ENCODE peak calls at places on chromosomes 11 and 22, in eight cellular contexts. R is tibial artery; B is fibroblast of lung; A is endodermal cell; Y is colonic mucosa; D is CD4-positive, alpha-beta memory T cell; I is naive thymus-derived CD4-positive, alpha-beta T cell; Q is CD8-positive, alpha-beta memory T cell. J is an unnamed sample.
A peak's percentile ranks its signal among the peaks of the same experiment; 100 is the strongest.

GRCh38 chr22:45246060-45246985 is 5.6 kb upstream of the KIAA0930 start:
- DNase-seq in Q (no peak), D (no peak), R (no peak), Y (peak; percentile 87), I (no peak), A (peak; percentile 70), B (peak; percentile 85), J (peak; percentile 78)

GRCh38 chr11:46338988-46339666 is 8.1 kb upstream of the DGKZ start:
- DNase-seq in D (no peak), Y (no peak), A (peak; percentile 91), Q (no peak), I (no peak), B (no peak), R (no peak), J (peak; percentile 82)

GRCh38 chr22:50059881-50060262 is 1.8 kb upstream of the TTLL8 start:
- DNase-seq in B (no peak), A (no peak), I (no peak), Q (no peak), Y (no peak), D (no peak), R (no peak), J (peak; percentile 44)

GRCh38 chr11:27310182-27310581 is 52.8 kb downstream of the CCDC34 start:
- DNase-seq in A (no peak), Y (no peak), R (no peak), Q (no peak), D (no peak), B (no peak), I (no peak), J (no peak)

GRCh38 chr22:26259510-26259909 is 90.2 kb downstream of the SEZ6L start:
- DNase-seq in I (no peak), Q (no peak), A (peak; percentile 91), B (no peak), D (no peak), Y (no peak), R (no peak), J (no peak)

GRCh38 chr11:102347526-102348331 is 715 bp downstream of the BIRC2 start:
- DNase-seq in R (no peak), A (peak; percentile 48), Y (peak; percentile 76), I (peak; percentile 37), Q (peak; percentile 12), B (peak; percentile 55), D (peak; percentile 26), J (no peak)

GRCh38 chr22:45612451-45612901 is 59.2 kb upstream of the ATXN10 start:
- DNase-seq in D (peak; percentile 13), B (peak; percentile 87), R (peak; percentile 73), Q (peak; percentile 3), I (no peak), Y (no peak), A (no peak), J (peak; percentile 83)

GRCh38 chr11:125275905-125276634 is 111.5 kb downstream of the PKNOX2 start:
- DNase-seq in I (no peak), A (no peak), R (no peak), Y (no peak), D (no peak), B (peak; percentile 25), Q (no peak), J (no peak)

GRCh38 chr11:117281869-117282268 is 9.3 kb upstream of the BACE1-AS start:
- DNase-seq in A (peak; percentile 20), R (no peak), B (no peak), Y (no peak), D (no peak), Q (no peak), I (no peak), J (no peak)
- H3K27ac ChIP-seq in A (no peak overlapping the region), R (no peak overlapping the region), B (peak overlapping the region; percentile 67), Y (no peak overlapping the region), D (peak overlapping the region; percentile 17), Q (no peak overlapping the region), I (no peak overlapping the region), J (no peak overlapping the region)

GRCh38 chr11:3161309-3161708 is 3.8 kb downstream of the OSBPL5 start:
- DNase-seq in D (no peak), A (no peak), R (peak; percentile 78), Y (no peak), I (no peak), B (no peak), Q (no peak), J (peak; percentile 81)
- H3K4me1 ChIP-seq in D (peaks cover 9% of the 10 kb centered on the region), A (peaks cover 16% of the 10 kb centered on the region), R (peaks cover 12% of the 10 kb centered on the region), Y (peaks cover 13% of the 10 kb centered on the region), I (peaks cover 19% of the 10 kb centered on the region), B (peaks cover 37% of the 10 kb centered on the region), Q (peaks cover 21% of the 10 kb centered on the region), J (peaks cover 31% of the 10 kb centered on the region)

GRCh38 chr11:65468874-65469333 is 29.9 kb upstream of the MALAT1 start:
- DNase-seq in Y (peak; percentile 93), D (peak; percentile 58), I (peak; percentile 40), R (no peak), B (no peak), A (peak; percentile 97), Q (peak; percentile 45), J (peak; percentile 90)
- H3K27ac ChIP-seq in Y (peak overlapping the region; percentile 46), D (no peak overlapping the region), I (no peak overlapping the region), R (peak overlapping the region; percentile 35), B (no peak overlapping the region), A (no peak overlapping the region), Q (no peak overlapping the region), J (peak overlapping the region; percentile 38)

DNA sequence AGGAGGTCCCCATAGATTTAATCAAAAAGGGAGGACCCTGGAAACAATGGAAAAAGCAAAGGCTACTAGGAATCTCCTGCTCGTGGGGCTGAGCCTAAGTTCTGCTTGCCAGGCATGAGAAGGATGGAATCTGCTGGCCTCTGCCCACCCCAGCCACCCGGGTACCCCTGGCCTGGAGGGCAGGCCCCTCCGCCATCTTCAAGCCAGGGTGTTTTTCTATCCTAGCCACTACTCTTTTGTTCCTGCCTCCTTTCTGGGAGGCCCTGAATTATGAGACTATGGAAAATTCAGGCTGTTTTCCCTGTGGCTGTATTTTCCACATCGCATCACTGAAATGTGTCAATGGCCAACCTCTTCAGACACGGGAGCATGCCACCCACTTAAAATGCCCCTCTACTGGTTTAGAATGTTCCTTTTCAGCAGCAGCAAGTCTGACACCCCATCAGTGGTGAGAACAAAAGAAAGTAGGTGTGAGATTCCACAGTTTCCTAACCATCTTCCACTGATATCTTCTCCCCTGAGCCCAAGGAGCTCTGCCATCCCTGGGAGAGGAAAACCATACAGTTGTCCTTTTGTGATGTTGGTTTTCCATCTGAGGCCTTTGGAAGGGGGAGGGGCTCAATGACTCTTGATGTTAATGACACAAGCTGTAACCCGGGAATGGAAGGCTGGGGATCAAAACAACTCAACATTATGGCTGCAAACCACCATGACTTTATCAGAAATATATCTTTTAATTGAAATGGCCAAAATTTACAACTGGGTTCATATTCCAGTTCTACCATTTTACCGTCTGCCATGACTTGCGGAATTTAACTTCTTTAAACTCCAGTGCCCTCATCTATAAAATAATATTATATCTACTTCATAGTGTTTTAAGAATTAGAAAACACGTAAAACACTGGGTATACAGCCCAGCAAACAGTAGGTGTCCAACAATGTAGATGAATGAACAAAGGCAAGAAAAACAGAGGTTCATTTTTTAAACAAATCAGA is 22.2 kb downstream of the DKK3 start:
- DNase-seq in I (no peak), R (no peak), A (peak; percentile 88), D (no peak), Y (no peak), B (no peak), Q (no peak), J (no peak)
- H3K4me1 ChIP-seq in I (no peaks in the 10 kb centered on the region), R (no peaks in the 10 kb centered on the region), A (peaks cover 19% of the 10 kb centered on the region), D (no peaks in the 10 kb centered on the region), Y (no peaks in the 10 kb centered on the region), B (peaks cover 68% of the 10 kb centered on the region), Q (peaks cover 3% of the 10 kb centered on the region), J (peaks cover 3% of the 10 kb centered on the region)

GRCh38 chr11:73902303-73902702 is 25.5 kb downstream of the PAAF1 start:
- DNase-seq in Y (no peak), I (no peak), R (no peak), Q (no peak), A (no peak), B (no peak), D (no peak), J (no peak)
- H3K27ac ChIP-seq in Y (no peak overlapping the region), I (no peak overlapping the region), R (no peak overlapping the region), Q (no peak overlapping the region), A (no peak overlapping the region), B (no peak overlapping the region), D (no peak overlapping the region), J (no peak overlapping the region)

GRCh38 chr22:38172016-38172431 is 9.6 kb downstream of the PLA2G6 start:
- DNase-seq in R (peak; percentile 32), B (peak; percentile 37), I (no peak), Q (no peak), Y (no peak), D (no peak), A (no peak), J (peak; percentile 14)
- H3K4me1 ChIP-seq in R (no peaks in the 10 kb centered on the region), B (peaks cover 13% of the 10 kb centered on the region), I (peaks cover 17% of the 10 kb centered on the region), Q (peaks cover 36% of the 10 kb centered on the region), Y (no peaks in the 10 kb centered on the region), D (peaks cover 28% of the 10 kb centered on the region), A (no peaks in the 10 kb centered on the region), J (peaks cover 17% of the 10 kb centered on the region)

DNA sequence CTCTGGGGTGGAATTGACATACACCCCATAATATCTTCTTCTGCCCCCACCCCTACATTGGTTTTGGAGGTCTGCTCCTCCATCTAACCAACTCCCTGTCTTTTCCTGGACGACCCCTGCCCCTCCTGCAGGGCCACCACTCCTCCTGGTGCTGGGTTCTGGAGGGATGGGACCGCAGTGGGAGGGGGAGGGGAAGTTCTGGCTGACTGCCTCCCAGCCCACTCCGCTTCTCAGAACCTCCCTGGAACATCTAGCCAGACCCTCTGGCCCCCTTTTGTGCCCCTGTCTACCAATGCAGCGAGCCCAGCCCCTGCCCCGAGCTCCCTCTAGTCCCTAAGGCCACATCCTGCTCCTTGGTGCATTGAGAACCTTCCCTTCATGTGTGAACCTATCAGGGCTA is 1.2 kb downstream of the MYRF start:
- DNase-seq in Y (no peak), I (no peak), B (no peak), R (no peak), A (no peak), D (no peak), Q (no peak), J (no peak)
- H3K27ac ChIP-seq in Y (no peak overlapping the region), I (no peak overlapping the region), B (no peak overlapping the region), R (no peak overlapping the region), A (no peak overlapping the region), D (no peak overlapping the region), Q (peak overlapping the region; percentile 51), J (no peak overlapping the region)

GRCh38 chr11:11981364-11981763 is 27.1 kb downstream of the DKK3 start:
- DNase-seq in D (no peak), A (no peak), Y (no peak), R (no peak), I (no peak), Q (no peak), B (no peak), J (no peak)
- H3K4me1 ChIP-seq in D (no peaks in the 10 kb centered on the region), A (peaks cover 12% of the 10 kb centered on the region), Y (peaks cover 4% of the 10 kb centered on the region), R (peaks cover 11% of the 10 kb centered on the region), I (no peaks in the 10 kb centered on the region), Q (no peaks in the 10 kb centered on the region), B (peaks cover 83% of the 10 kb centered on the region), J (peaks cover 27% of the 10 kb centered on the region)